ENCODE peak calls at places on chromosomes 3 and 15, in eight cellular contexts. B is colonic mucosa; D is CD8-positive, alpha-beta T cell; W is left ventricle myocardium inferior; N is heart right ventricle; Y is ascending aorta; P is cardiac fibroblast; C is nephron progenitor cell. G is an unnamed sample.

GRCh38 chr15:84685304-84685703 is 27.3 kb upstream of the NMB start:
- DNase-seq in B (no peak), D (no peak), W (peak; percentile 41), N (peak; percentile 43), Y (no peak), P (peak; percentile 97), C (no peak), G (no peak)

GRCh38 chr15:74642724-74643367 is 27.2 kb downstream of the CLK3 start:
- DNase-seq in B (no peak), D (no peak), W (no peak), N (no peak), Y (no peak), P (no peak), C (no peak), G (no peak)

GRCh38 chr3:164199982-164200823 is 878.1 kb downstream of the SI start:
- DNase-seq in B (no peak), D (no peak), W (no peak), N (no peak), Y (no peak), P (no peak), C (no peak), G (no peak)

GRCh38 chr15:100891316-100892012 is 11.8 kb downstream of the ALDH1A3 start:
- DNase-seq in B (no peak), D (no peak), W (no peak), N (no peak), Y (no peak), P (no peak), C (peak; percentile 58), G (no peak)

GRCh38 chr15:58404020-58404419 is 27.8 kb upstream of the LIPC start:
- DNase-seq in B (no peak), D (no peak), W (no peak), N (no peak), Y (no peak), P (no peak), C (no peak), G (no peak)

GRCh38 chr15:82986442-82986780 is 401 bp downstream of the RAMAC start:
- DNase-seq in B (no peak), D (no peak), W (no peak), N (no peak), Y (no peak), P (no peak), C (no peak), G (no peak)

GRCh38 chr3:25783661-25784512 is 644 bp upstream of the NGLY1 start:
- DNase-seq in B (peak; percentile 61), D (no peak), W (no peak), N (no peak), Y (peak; percentile 10), P (peak; percentile 56), C (peak; percentile 73), G (no peak)

GRCh38 chr3:160569874-160570273 is 4.5 kb upstream of the KPNA4 start:
- DNase-seq in B (no peak), D (no peak), W (no peak), N (no peak), Y (no peak), P (no peak), C (no peak), G (no peak)

GRCh38 chr3:40719660-40720287 is 195.0 kb downstream of the ZNF621 start:
- DNase-seq in B (no peak), D (no peak), W (no peak), N (no peak), Y (no peak), P (peak; percentile 36), C (no peak), G (no peak)

GRCh38 chr15:62392411-62392810 is 227.3 kb upstream of the C2CD4B start:
- DNase-seq in B (peak; percentile 31), D (no peak), W (peak; percentile 22), N (peak; percentile 20), Y (no peak), P (peak; percentile 35), C (peak; percentile 22), G (no peak)

GRCh38 chr15:35557012-35557411 is 11.0 kb upstream of the DPH6 start:
- DNase-seq in B (no peak), D (no peak), W (no peak), N (no peak), Y (no peak), P (no peak), C (no peak), G (no peak)

GRCh38 chr3:128854382-128854939 is 25.0 kb upstream of the ACAD9 start:
- DNase-seq in B (no peak), D (no peak), W (no peak), N (no peak), Y (no peak), P (no peak), C (no peak), G (no peak)

GRCh38 chr3:58383476-58383875 is 50.2 kb downstream of the PDHB start:
- DNase-seq in B (no peak), D (no peak), W (no peak), N (no peak), Y (no peak), P (peak; percentile 66), C (no peak), G (no peak)

GRCh38 chr3:45226206-45226915 is at the start of gene TMEM158:
- DNase-seq in B (peak; percentile 93), D (peak; percentile 63), W (peak; percentile 83), N (peak; percentile 84), Y (peak; percentile 33), P (peak; percentile 55), C (peak; percentile 93), G (peak; percentile 59)

GRCh38 chr3:45223889-45224730 is 2.0 kb downstream of the TMEM158 start:
- DNase-seq in B (no peak), D (no peak), W (no peak), N (no peak), Y (no peak), P (peak; percentile 46), C (no peak), G (no peak)

GRCh38 chr3:45225465-45226205 is 452 bp downstream of the TMEM158 start:
- DNase-seq in B (no peak), D (peak; percentile 29), W (peak; percentile 17), N (peak; percentile 23), Y (no peak), P (peak; percentile 25), C (peak; percentile 63), G (peak; percentile 31)

GRCh38 chr3:45227131-45227819 is 1.2 kb upstream of the TMEM158 start:
- DNase-seq in B (no peak), D (no peak), W (no peak), N (no peak), Y (no peak), P (no peak), C (no peak), G (no peak)

DNA sequence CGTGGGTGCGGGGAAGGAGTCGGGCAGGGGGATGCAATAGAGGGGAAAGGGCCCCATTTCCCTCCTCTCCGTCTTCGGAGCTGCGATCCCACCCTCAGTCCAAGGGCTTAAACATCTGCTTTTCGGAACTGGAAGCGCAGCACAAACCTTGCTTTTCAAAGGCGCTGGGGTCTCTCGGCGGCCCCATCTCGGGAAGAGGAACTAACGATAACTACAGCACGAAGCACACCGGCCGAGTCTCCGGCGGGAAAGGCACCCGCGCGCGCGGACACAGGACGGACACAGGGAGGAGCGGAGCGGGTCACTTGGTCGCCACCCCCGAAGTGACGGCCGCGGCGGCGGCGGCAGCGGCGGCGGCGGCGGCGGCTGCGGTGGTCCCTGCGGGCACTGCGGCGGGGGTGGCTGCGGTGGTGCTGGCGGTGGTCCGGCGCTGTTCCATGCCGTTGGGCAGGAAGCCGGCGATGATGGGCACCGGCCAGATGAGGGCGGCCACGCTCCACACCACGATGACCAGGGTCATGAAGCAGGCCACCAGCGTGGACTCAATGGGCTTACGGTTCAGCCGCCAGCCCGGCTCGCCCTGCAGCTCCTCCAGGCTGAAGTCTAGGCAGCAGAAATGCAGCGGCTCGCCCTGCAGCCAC is 1.1 kb downstream of the TMEM158 start:
- DNase-seq in B (peak; percentile 75), D (no peak), W (peak; percentile 69), N (peak; percentile 75), Y (no peak), P (peak; percentile 80), C (peak; percentile 82), G (peak; percentile 26)
- TF ChIP-seq CTCF in B (peak; percentile 19), D (no peak), W (peak; percentile 64), N (peak; percentile 54), Y (peak; percentile 58), P (peak; percentile 59), C (peak; percentile 33), G (no peak)

DNA sequence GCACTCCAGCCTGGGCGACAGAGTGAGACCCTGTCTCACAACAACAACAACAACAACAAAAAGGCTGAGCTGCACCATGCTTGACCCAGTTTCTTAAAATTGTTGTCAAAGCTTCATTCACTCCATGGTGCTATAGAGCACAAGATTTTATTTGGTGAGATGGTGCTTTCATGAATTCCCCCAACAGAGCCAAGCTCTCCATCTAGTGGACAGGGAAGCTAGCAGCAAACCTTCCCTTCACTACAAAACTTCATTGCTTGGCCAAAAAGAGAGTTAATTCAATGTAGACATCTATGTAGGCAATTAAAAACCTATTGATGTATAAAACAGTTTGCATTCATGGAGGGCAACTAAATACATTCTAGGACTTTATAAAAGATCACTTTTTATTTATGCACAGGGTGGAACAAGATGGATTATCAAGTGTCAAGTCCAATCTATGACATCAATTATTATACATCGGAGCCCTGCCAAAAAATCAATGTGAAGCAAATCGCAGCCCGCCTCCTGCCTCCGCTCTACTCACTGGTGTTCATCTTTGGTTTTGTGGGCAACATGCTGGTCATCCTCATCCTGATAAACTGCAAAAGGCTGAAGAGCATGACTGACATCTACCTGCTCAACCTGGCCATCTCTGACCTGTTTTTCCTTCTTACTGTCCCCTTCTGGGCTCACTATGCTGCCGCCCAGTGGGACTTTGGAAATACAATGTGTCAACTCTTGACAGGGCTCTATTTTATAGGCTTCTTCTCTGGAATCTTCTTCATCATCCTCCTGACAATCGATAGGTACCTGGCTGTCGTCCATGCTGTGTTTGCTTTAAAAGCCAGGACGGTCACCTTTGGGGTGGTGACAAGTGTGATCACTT is 2.0 kb downstream of the CCR5 start:
- DNase-seq in B (no peak), D (no peak), W (no peak), N (no peak), Y (no peak), P (peak; percentile 56), C (no peak), G (no peak)
- TF ChIP-seq CTCF in B (peak; percentile 19), D (peak; percentile 43), W (peak; percentile 61), N (peak; percentile 65), Y (peak; percentile 15), P (peak; percentile 74), C (peak; percentile 29), G (no peak)

DNA sequence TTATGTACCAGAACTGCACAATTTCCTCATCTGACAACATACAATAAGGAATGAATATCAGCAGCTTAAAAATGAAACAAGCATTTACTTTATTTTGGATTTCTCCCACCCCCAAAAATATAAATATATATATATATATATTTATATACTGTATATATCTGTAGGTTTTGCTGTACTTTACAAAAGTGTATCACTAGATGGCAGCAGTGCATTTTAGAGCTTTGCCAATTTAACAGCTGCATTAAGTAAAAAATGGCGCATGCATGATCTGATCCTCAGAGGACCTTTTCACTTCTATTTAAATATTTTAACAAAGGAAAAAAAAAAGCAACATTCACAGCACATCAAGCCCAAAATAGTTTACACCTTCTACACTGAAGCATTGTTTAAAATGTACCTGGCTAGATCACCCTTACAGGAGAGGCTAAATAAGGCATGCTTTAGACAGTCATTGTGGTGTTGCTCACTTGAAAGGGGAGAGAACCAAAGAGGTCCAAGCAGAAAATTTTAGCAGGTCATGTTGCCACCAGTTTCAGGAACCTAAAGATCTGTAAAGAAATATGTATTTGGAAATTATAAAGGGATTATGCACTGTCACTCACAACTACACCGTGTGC is 72.6 kb downstream of the NPTN start:
- DNase-seq in B (peak; percentile 38), D (no peak), W (no peak), N (no peak), Y (no peak), P (peak; percentile 88), C (no peak), G (no peak)
- TF ChIP-seq CTCF in B (peak; percentile 30), D (peak; percentile 48), W (peak; percentile 66), N (peak; percentile 55), Y (no peak), P (peak; percentile 49), C (peak; percentile 57), G (no peak)

GRCh38 chr3:63642488-63642887 is 10.0 kb upstream of the SNTN start:
- DNase-seq in B (no peak), D (no peak), W (no peak), N (no peak), Y (no peak), P (no peak), C (no peak), G (no peak)
- TF ChIP-seq CTCF in B (no peak), D (no peak), W (no peak), N (no peak), Y (no peak), P (no peak), C (no peak), G (no peak)

G was measured in activated B cell treated with CpG ODN at 0.5 μM for 24 hours.